ENCODE peak calls at places on chromosomes 11 and 22, in five cellular contexts. A, N, T, R and X are unnamed samples.

GRCh38 chr22:17706451-17706900 is 67.8 kb downstream of the BID start:
- DNase-seq in T (peak), R (peak), A (peak), N (peak), X (no peak)

GRCh38 chr11:61695917-61696316 is 15.7 kb downstream of the DAGLA start:
- DNase-seq in A (peak), N (no peak), T (peak), R (peak), X (no peak)

GRCh38 chr11:20002312-20003216 is 157.7 kb downstream of the DBX1 start:
- DNase-seq in A (no peak), R (no peak), N (no peak), T (no peak), X (no peak)

GRCh38 chr22:30325724-30326703 is 727 bp downstream of the TBC1D10A start:
- DNase-seq in A (no peak), R (peak), T (no peak), N (no peak), X (no peak)

GRCh38 chr11:12420706-12421105 is 43.3 kb downstream of the PARVA start:
- DNase-seq in R (no peak), A (no peak), T (no peak), N (no peak), X (no peak)

GRCh38 chr22:41511521-41511968 is 32.7 kb downstream of the POLR3H start:
- DNase-seq in N (no peak), A (no peak), T (no peak), R (no peak), X (no peak)

GRCh38 chr22:36355362-36355761 is 32.4 kb downstream of the MYH9 start:
- DNase-seq in R (peak), A (no peak), T (peak), N (no peak), X (no peak)

GRCh38 chr11:73389902-73390301 is 13.7 kb downstream of the RELT start:
- DNase-seq in R (no peak), N (no peak), A (no peak), T (no peak), X (no peak)

GRCh38 chr11:133797542-133797941 is 47.8 kb downstream of the SPATA19 start:
- DNase-seq in A (no peak), N (no peak), T (no peak), R (no peak), X (no peak)

GRCh38 chr11:9280655-9281301 is 15.6 kb upstream of the DENND5A start:
- DNase-seq in R (peak), N (no peak), A (no peak), T (peak), X (no peak)

GRCh38 chr11:59706518-59707285 is 6.9 kb downstream of the OR10V1 start:
- DNase-seq in N (peak), R (no peak), A (peak), T (peak), X (no peak)

GRCh38 chr11:114896594-114896993 is 218.3 kb downstream of the NXPE2 start:
- DNase-seq in N (no peak), T (no peak), R (no peak), A (no peak), X (no peak)

GRCh38 chr11:69644071-69644961 is 3.4 kb downstream of the CCND1 start:
- DNase-seq in N (peak), T (peak), R (no peak), A (peak), X (no peak)

GRCh38 chr11:122979103-122979814 is 2.4 kb downstream of the BSX start:
- DNase-seq in N (no peak), A (no peak), R (peak), T (no peak), X (no peak)

GRCh38 chr11:118176400-118177134 is at the start of gene SCN2B:
- DNase-seq in R (no peak), N (no peak), T (peak), A (no peak), X (no peak)

GRCh38 chr22:43999378-43999777 is 24.7 kb upstream of the PARVB start:
- DNase-seq in R (no peak), N (no peak), T (no peak), A (no peak), X (no peak)

GRCh38 chr22:32130464-32130863 is 28.6 kb downstream of the C22orf42 start:
- DNase-seq in R (no peak), N (no peak), T (no peak), A (no peak), X (no peak)

GRCh38 chr11:112212710-112213109 is 13.5 kb upstream of the PTS start:
- DNase-seq in T (no peak), R (no peak), A (no peak), N (no peak), X (no peak)

GRCh38 chr11:34262601-34263081 is 95.2 kb downstream of the ABTB2 start:
- DNase-seq in R (no peak), N (no peak), A (no peak), T (no peak), X (no peak)

GRCh38 chr11:117144477-117145392 is 648 bp downstream of the PAFAH1B2 start:
- DNase-seq in A (peak), N (peak), R (peak), T (peak), X (peak)

GRCh38 chr11:6129011-6129410 is 21.5 kb downstream of the OR56B4 start:
- DNase-seq in N (no peak), T (no peak), R (no peak), A (no peak), X (no peak)

GRCh38 chr11:72079776-72080325 is 491 bp downstream of the NUMA1 start:
- DNase-seq in R (no peak), N (no peak), T (no peak), A (no peak), X (no peak)

GRCh38 chr11:102522332-102523207 is 8.0 kb downstream of the MMP7 start:
- DNase-seq in A (no peak), T (no peak), N (no peak), R (no peak), X (no peak)

GRCh38 chr11:112013501-112014164 is 11.6 kb upstream of the DLAT start:
- DNase-seq in A (no peak), N (no peak), R (no peak), T (no peak), X (no peak)

GRCh38 chr11:13963169-13963948 is 836 bp downstream of the SPON1 start:
- DNase-seq in A (no peak), T (peak), R (peak), N (no peak), X (peak)

GRCh38 chr11:118607401-118608267 is at the start of gene PHLDB1:
- DNase-seq in R (peak), T (peak), A (peak), N (no peak), X (no peak)

GRCh38 chr11:118606157-118606843 is 1.1 kb upstream of the PHLDB1 start:
- DNase-seq in T (no peak), A (no peak), R (no peak), N (no peak), X (no peak)

GRCh38 chr11:44174846-44175245 is 79.4 kb downstream of the EXT2 start:
- DNase-seq in A (no peak), N (no peak), R (no peak), T (no peak), X (no peak)

GRCh38 chr11:19525276-19525675 is 187.4 kb upstream of the NAV2 start:
- DNase-seq in T (no peak), A (no peak), N (no peak), R (no peak), X (no peak)

GRCh38 chr11:121928597-121929580 is 187.1 kb downstream of the BLID start:
- DNase-seq in R (no peak), T (no peak), N (no peak), A (no peak), X (no peak)

GRCh38 chr11:50073113-50074105 is 40.7 kb downstream of the OR4C45 start:
- DNase-seq in R (no peak), A (no peak), N (no peak), T (no peak), X (no peak)

GRCh38 chr22:32661296-32661695 is 140.2 kb upstream of the TIMP3 start:
- DNase-seq in T (peak), N (peak), A (no peak), R (no peak), X (no peak)

GRCh38 chr11:64848779-64849599 is 4.5 kb upstream of the CDC42BPG start:
- DNase-seq in T (no peak), R (no peak), A (no peak), N (no peak), X (no peak)
- TF ChIP-seq CTCF in T (no peak), R (peak), A (peak), N (no peak), X (peak)

DNA sequence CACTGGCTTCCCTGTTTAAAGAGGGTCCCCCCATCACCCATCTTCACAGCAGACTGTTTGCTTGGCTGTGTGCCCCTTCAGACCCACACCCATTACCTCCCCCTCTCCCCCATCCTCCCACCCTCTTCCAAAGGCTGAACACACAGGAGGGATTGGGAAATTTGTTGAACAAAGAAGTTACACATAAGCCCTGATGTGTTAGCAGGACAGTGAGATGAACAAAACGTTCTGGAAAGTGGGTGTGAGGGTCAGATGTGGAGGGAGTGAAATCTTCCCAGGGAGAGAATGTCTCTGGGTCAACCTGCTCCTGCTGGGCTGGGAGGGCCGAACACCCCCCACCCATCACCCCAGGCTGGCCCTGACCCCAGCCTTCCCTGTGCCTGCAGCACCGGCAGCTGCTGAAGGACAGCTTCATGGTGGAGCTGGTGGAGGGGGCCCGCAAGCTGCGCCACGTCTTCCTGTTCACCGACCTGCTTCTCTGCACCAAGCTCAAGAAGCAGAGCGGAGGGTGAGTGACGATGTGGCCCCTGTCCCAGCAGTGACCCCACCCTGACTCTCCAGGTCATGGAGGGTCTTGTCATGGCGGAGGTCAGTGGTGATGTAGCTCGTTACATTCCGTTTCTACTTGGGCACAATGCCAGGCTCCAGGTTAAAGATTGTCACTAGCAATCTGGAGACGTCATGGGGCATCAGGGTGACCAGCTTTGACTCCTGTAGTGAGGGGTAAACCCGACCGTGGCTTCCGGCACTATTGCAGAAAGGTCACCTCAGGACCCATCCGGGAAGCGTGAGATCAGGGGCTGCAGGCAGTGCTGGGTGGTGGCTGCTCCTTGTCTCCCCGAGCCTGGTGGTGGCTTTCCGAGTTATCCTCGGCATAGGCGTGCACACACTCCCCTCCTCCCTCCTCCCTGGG is 103.5 kb downstream of the BCR start:
- DNase-seq in R (no peak), A (no peak), T (no peak), N (no peak), X (no peak)
- TF ChIP-seq CTCF in R (no peak), A (no peak), T (no peak), N (no peak), X (no peak)

GRCh38 chr11:81444306-81444705 is 1289.4 kb downstream of the FAM181B start:
- DNase-seq in N (no peak), R (no peak), T (no peak), A (no peak), X (no peak)
- TF ChIP-seq CTCF in N (no peak), R (no peak), T (no peak), A (no peak), X (peak)

DNA sequence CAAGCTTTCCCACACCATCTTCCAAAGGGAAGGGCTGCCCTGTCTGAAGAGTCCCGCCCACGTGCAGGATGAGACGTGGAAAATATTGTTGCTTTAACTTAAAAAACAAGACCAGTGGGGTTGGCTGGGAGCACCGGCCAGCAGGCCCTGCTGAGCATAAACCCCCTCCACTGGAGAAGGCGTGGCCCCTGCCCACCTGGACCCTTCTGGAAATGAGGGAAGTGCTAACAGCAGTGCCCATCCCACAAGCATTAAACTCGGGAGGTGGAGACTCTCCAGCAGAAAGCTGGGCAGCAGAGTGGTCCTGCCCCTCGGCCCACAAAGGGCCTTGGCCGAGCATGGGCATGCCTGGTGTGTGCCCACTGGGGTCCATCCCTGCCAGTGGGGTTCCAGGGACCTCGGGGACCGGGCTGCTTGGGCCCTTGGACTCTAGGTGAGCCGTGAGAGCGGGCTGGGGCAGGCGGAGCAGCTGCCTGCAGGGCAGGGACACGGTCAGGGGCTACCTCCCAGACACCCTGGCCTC is 15.4 kb downstream of the SELENOO start:
- DNase-seq in N (no peak), T (no peak), A (no peak), R (no peak), X (no peak)
- TF ChIP-seq CTCF in N (no peak), T (no peak), A (no peak), R (no peak), X (no peak)

DNA sequence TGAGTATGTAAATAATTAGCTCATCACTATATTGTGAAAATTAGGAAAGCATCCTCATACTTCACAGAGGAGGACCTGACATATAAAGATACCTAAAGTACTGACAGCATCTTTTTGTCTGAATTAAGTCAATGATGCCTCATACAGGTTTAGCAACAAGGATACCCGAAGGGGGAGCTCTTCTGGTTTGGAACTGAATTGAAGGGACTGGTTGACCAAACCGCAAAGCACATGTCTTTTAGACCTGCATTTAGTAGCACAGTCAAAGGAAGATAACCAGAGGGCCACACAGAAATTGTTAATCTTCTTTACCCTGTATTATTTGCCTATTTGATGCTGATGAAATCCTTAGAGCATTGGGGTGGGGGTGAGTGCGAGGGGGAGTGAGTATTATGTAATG is 12.9 kb upstream of the WT1 start:
- DNase-seq in R (no peak), N (no peak), A (peak), T (no peak), X (no peak)
- TF ChIP-seq CTCF in R (no peak), N (no peak), A (peak), T (no peak), X (peak)

GRCh38 chr11:2426826-2427521 is 17.3 kb downstream of the TRPM5 start:
- DNase-seq in N (no peak), R (no peak), A (no peak), T (no peak), X (no peak)

GRCh38 chr11:2426221-2426620 is 18.1 kb downstream of the TRPM5 start:
- DNase-seq in A (no peak), R (no peak), T (no peak), N (no peak), X (no peak)

GRCh38 chr11:2425506-2425905 is 18.8 kb downstream of the TRPM5 start:
- DNase-seq in A (no peak), N (no peak), T (no peak), R (no peak), X (no peak)

GRCh38 chr11:2428322-2428795 is 16.0 kb downstream of the TRPM5 start:
- DNase-seq in R (peak), N (no peak), T (peak), A (peak), X (no peak)

DNA sequence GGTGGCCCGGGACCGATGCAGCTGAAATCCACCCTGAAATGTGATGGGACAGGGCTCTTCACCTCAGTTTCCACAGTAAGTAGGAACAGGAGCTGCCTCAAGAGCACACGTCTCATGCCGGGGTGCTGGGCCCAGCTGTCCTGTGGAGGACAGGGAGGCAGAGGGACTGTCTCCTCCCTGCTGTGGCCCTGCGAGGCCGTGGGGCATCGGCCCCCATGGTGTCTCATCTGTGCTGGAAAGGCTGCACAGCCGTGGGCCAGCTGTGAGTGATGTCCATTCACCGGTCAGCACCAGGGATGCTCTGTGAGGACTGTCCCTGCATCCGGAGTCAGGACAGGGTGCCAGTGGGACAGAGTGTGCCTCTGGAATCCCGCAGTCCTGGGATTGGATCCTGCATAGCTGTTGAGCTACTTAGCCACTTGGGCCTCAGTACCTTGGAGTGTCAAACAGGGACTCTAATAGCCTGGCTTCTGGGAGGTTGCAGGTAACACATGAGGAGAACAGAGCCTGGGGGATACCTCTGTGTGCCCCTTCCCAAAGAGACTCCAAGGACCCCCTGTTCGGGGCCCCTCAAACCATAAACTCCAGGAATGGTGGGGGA is 16.5 kb downstream of the TRPM5 start:
- DNase-seq in A (no peak), R (no peak), N (no peak), T (no peak), X (no peak)
- TF ChIP-seq CTCF in A (no peak), R (peak), N (no peak), T (no peak), X (no peak)

DNA sequence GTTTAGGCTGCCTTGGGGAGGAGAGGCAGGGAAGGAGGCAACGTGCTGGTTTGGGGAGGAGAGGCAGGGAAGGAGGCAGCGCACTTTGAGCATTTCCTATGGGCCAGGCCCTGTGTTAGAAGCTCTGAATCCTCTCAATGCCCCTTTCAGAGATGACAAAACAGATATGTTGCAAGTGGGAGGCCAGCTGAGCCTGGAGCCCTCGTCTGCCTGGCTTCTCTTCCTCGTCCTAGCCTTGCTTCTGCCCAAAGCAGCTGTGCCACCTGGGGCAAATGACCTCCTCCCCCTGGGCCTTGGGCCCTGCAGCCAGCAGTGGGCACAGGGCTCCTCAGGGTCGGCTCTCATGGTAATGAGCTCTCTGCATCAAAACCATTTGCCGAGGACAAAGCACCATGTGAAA is 15.3 kb upstream of the LRRC32 start:
- DNase-seq in A (no peak), T (no peak), R (no peak), N (no peak), X (no peak)
- TF ChIP-seq CTCF in A (no peak), T (no peak), R (no peak), N (no peak), X (no peak)

DNA sequence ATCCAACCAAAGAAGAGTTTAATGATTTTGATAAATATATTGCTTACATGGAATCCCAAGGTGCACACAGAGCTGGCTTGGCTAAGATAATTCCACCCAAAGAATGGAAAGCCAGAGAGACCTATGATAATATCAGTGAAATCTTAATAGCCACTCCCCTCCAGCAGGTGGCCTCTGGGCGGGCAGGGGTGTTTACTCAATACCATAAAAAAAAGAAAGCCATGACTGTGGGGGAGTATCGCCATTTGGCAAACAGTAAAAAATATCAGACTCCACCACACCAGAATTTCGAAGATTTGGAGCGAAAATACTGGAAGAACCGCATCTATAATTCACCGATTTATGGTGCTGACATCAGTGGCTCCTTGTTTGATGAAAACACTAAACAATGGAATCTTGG is 23.9 kb downstream of the KDM4D start:
- DNase-seq in T (no peak), A (no peak), N (no peak), R (no peak), X (no peak)
- TF ChIP-seq CTCF in T (no peak), A (no peak), N (no peak), R (no peak), X (no peak)

GRCh38 chr11:68024508-68024907 is 6.0 kb upstream of the NDUFS8 start:
- DNase-seq in A (no peak), R (no peak), N (no peak), T (no peak), X (no peak)

GRCh38 chr11:68026391-68027105 is 3.9 kb upstream of the NDUFS8 start:
- DNase-seq in N (no peak), T (no peak), A (no peak), R (no peak), X (no peak)

GRCh38 chr11:68022531-68022930 is 8.0 kb upstream of the NDUFS8 start:
- DNase-seq in A (no peak), R (no peak), N (no peak), T (no peak), X (no peak)

GRCh38 chr11:68027667-68028066 is 2.8 kb upstream of the NDUFS8 start:
- DNase-seq in T (no peak), N (no peak), R (no peak), A (no peak), X (no peak)

DNA sequence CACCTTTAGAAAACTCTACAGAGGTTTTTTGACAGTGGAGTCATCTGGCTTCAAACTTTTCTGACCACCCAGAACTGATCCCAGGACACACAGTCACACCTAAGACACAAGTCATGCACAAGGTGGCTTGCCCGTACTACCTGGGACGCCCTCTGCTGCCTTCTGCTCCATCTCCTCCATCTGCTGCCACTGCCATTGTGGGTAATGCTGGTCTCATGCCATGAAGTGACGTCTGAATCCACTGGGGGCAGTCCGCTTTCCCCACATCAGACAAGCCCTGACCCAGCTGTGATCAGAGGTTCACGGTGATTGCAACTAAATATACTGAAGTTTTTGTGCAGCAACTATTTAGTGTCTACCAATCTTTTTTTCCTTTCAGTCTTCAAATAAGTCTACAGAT is 5.4 kb upstream of the NDUFS8 start:
- DNase-seq in N (no peak), A (no peak), T (no peak), R (no peak), X (no peak)
- TF ChIP-seq CTCF in N (no peak), A (no peak), T (no peak), R (no peak), X (no peak)